ENCODE peak calls at places on chromosomes 5 and 9, in eight cellular contexts. One of them, this sample, is unnamed.

GRCh38 chr5:31054436-31054835 is 139.1 kb upstream of the CDH6 start:
- DNase-seq in pulmonary artery endothelial cell: no peak
- DNase-seq in PC-3: peak; percentile 68
- DNase-seq in NCI-H1105 treated with DMSO at 0.1 percent for 48 hours: no peak
- DNase-seq in upper lobe of right lung: no peak
- DNase-seq in KG1: no peak
- DNase-seq in foreskin fibroblast: no peak
- DNase-seq in astrocyte of the cerebellum: no peak
- DNase-seq in this sample: no peak

GRCh38 chr5:135898651-135899050 is 3.0 kb upstream of the IL9 start:
- DNase-seq in pulmonary artery endothelial cell: no peak
- DNase-seq in PC-3: no peak
- DNase-seq in NCI-H1105 treated with DMSO at 0.1 percent for 48 hours: no peak
- DNase-seq in upper lobe of right lung: no peak
- DNase-seq in KG1: no peak
- DNase-seq in foreskin fibroblast: no peak
- DNase-seq in astrocyte of the cerebellum: no peak
- DNase-seq in this sample: no peak

GRCh38 chr5:65674749-65675148 is 47.2 kb downstream of the SGTB start:
- DNase-seq in pulmonary artery endothelial cell: no peak
- DNase-seq in PC-3: no peak
- DNase-seq in NCI-H1105 treated with DMSO at 0.1 percent for 48 hours: no peak
- DNase-seq in upper lobe of right lung: no peak
- DNase-seq in KG1: no peak
- DNase-seq in foreskin fibroblast: peak; percentile 58
- DNase-seq in astrocyte of the cerebellum: no peak
- DNase-seq in this sample: no peak

GRCh38 chr9:4829956-4830355 is 37.2 kb downstream of the RCL1 start:
- DNase-seq in pulmonary artery endothelial cell: no peak
- DNase-seq in PC-3: peak; percentile 56
- DNase-seq in NCI-H1105 treated with DMSO at 0.1 percent for 48 hours: no peak
- DNase-seq in upper lobe of right lung: no peak
- DNase-seq in KG1: no peak
- DNase-seq in foreskin fibroblast: peak; percentile 76
- DNase-seq in astrocyte of the cerebellum: no peak
- DNase-seq in this sample: no peak

GRCh38 chr5:61275841-61276240 is 56.2 kb upstream of the ZSWIM6 start:
- DNase-seq in pulmonary artery endothelial cell: no peak
- DNase-seq in PC-3: peak; percentile 58
- DNase-seq in NCI-H1105 treated with DMSO at 0.1 percent for 48 hours: no peak
- DNase-seq in upper lobe of right lung: peak; percentile 85
- DNase-seq in KG1: peak; percentile 90
- DNase-seq in foreskin fibroblast: peak; percentile 82
- DNase-seq in astrocyte of the cerebellum: no peak
- DNase-seq in this sample: peak; percentile 41

GRCh38 chr5:88279584-88279983 is 10.9 kb upstream of the TMEM161B start:
- DNase-seq in pulmonary artery endothelial cell: no peak
- DNase-seq in PC-3: no peak
- DNase-seq in NCI-H1105 treated with DMSO at 0.1 percent for 48 hours: no peak
- DNase-seq in upper lobe of right lung: no peak
- DNase-seq in KG1: no peak
- DNase-seq in foreskin fibroblast: no peak
- DNase-seq in astrocyte of the cerebellum: no peak
- DNase-seq in this sample: no peak

GRCh38 chr9:5375091-5375490 is 35.4 kb upstream of the RLN1 start:
- DNase-seq in pulmonary artery endothelial cell: no peak
- DNase-seq in PC-3: no peak
- DNase-seq in NCI-H1105 treated with DMSO at 0.1 percent for 48 hours: no peak
- DNase-seq in upper lobe of right lung: no peak
- DNase-seq in KG1: no peak
- DNase-seq in foreskin fibroblast: no peak
- DNase-seq in astrocyte of the cerebellum: no peak
- DNase-seq in this sample: no peak

GRCh38 chr9:71005456-71005855 is 116.0 kb downstream of the TRPM3 start:
- DNase-seq in pulmonary artery endothelial cell: no peak
- DNase-seq in PC-3: no peak
- DNase-seq in NCI-H1105 treated with DMSO at 0.1 percent for 48 hours: no peak
- DNase-seq in upper lobe of right lung: no peak
- DNase-seq in KG1: no peak
- DNase-seq in foreskin fibroblast: no peak
- DNase-seq in astrocyte of the cerebellum: no peak
- DNase-seq in this sample: no peak

GRCh38 chr5:156109317-156110023 is 217.5 kb upstream of the SGCD start:
- DNase-seq in pulmonary artery endothelial cell: no peak
- DNase-seq in PC-3: no peak
- DNase-seq in NCI-H1105 treated with DMSO at 0.1 percent for 48 hours: no peak
- DNase-seq in upper lobe of right lung: no peak
- DNase-seq in KG1: no peak
- DNase-seq in foreskin fibroblast: peak; percentile 13
- DNase-seq in astrocyte of the cerebellum: no peak
- DNase-seq in this sample: no peak

GRCh38 chr5:103232393-103232999 is 26.1 kb upstream of the MACIR start:
- DNase-seq in pulmonary artery endothelial cell: no peak
- DNase-seq in PC-3: peak; percentile 77
- DNase-seq in NCI-H1105 treated with DMSO at 0.1 percent for 48 hours: peak; percentile 4
- DNase-seq in upper lobe of right lung: no peak
- DNase-seq in KG1: no peak
- DNase-seq in foreskin fibroblast: peak; percentile 43
- DNase-seq in astrocyte of the cerebellum: peak; percentile 22
- DNase-seq in this sample: peak; percentile 12

GRCh38 chr5:116573617-116574431 is 799 bp downstream of the SEMA6A start:
- DNase-seq in pulmonary artery endothelial cell: no peak
- DNase-seq in PC-3: no peak
- DNase-seq in NCI-H1105 treated with DMSO at 0.1 percent for 48 hours: peak; percentile 22
- DNase-seq in upper lobe of right lung: peak; percentile 63
- DNase-seq in KG1: no peak
- DNase-seq in foreskin fibroblast: peak; percentile 55
- DNase-seq in astrocyte of the cerebellum: no peak
- DNase-seq in this sample: peak; percentile 29

GRCh38 chr5:10036136-10036535 is 213.6 kb downstream of the ATPSCKMT start:
- DNase-seq in pulmonary artery endothelial cell: no peak
- DNase-seq in PC-3: peak; percentile 92
- DNase-seq in NCI-H1105 treated with DMSO at 0.1 percent for 48 hours: peak; percentile 8
- DNase-seq in upper lobe of right lung: no peak
- DNase-seq in KG1: no peak
- DNase-seq in foreskin fibroblast: peak; percentile 75
- DNase-seq in astrocyte of the cerebellum: peak; percentile 73
- DNase-seq in this sample: no peak

GRCh38 chr5:127564002-127564769 is 46.7 kb downstream of the PRRC1 start:
- DNase-seq in pulmonary artery endothelial cell: peak; percentile 40
- DNase-seq in PC-3: peak; percentile 77
- DNase-seq in NCI-H1105 treated with DMSO at 0.1 percent for 48 hours: peak; percentile 51
- DNase-seq in upper lobe of right lung: no peak
- DNase-seq in KG1: no peak
- DNase-seq in foreskin fibroblast: peak; percentile 76
- DNase-seq in astrocyte of the cerebellum: peak; percentile 36
- DNase-seq in this sample: peak; percentile 47